ENCODE peak calls at places on chromosomes 1 and 21, in ten cellular contexts. E, R, I, L, V, O, X, T, C and B are unnamed samples. For H3K36me3, the result is how much of the 10 kb centered on the place peaks cover.

GRCh38 chr21:27683292-27683691 is 716.4 kb upstream of the ADAMTS5 start:
- DNase-seq in X (no peak), V (no peak), T (no peak), C (no peak), R (no peak), L (no peak), I (peak), O (no peak), E (no peak), B (no peak)

GRCh38 chr1:224189561-224189960 is 6.5 kb downstream of the DEGS1 start:
- DNase-seq in O (no peak), R (peak), V (no peak), L (peak), C (no peak), T (no peak), X (no peak), E (no peak), I (no peak), B (no peak)

GRCh38 chr1:177517556-177517955 is 346.8 kb downstream of the BRINP2 start:
- DNase-seq in O (no peak), C (peak), T (no peak), E (no peak), I (peak), L (no peak), V (no peak), X (no peak), R (peak), B (no peak)

GRCh38 chr1:19029191-19030085 is 73.0 kb upstream of the IFFO2 start:
- DNase-seq in T (no peak), E (no peak), V (no peak), L (no peak), X (no peak), C (no peak), I (peak), O (no peak), R (no peak), B (no peak)

GRCh38 chr1:201214461-201214860 is 23.8 kb downstream of the IGFN1 start:
- DNase-seq in O (no peak), R (no peak), V (peak), E (no peak), T (no peak), L (no peak), X (peak), I (no peak), C (no peak), B (no peak)

GRCh38 chr1:64856564-64856963 is 109.8 kb downstream of the JAK1 start:
- DNase-seq in O (no peak), X (no peak), R (no peak), L (peak), E (peak), V (no peak), I (no peak), T (peak), C (peak), B (no peak)

GRCh38 chr1:85952460-85952859 is 204.1 kb downstream of the COL24A1 start:
- DNase-seq in I (no peak), C (peak), E (no peak), L (no peak), V (no peak), R (no peak), X (no peak), O (no peak), T (no peak), B (no peak)

GRCh38 chr1:200991039-200991698 is 32.3 kb downstream of the KIF21B start:
- DNase-seq in I (no peak), O (no peak), E (no peak), C (no peak), R (no peak), X (no peak), T (no peak), L (no peak), V (no peak), B (no peak)

GRCh38 chr1:30764939-30765582 is 7.5 kb upstream of the LAPTM5 start:
- DNase-seq in X (no peak), T (no peak), V (peak), E (no peak), O (no peak), L (no peak), I (no peak), R (no peak), C (no peak), B (no peak)

GRCh38 chr1:179025125-179025974 is at the start of gene FAM20B:
- DNase-seq in I (no peak), R (peak), L (peak), O (peak), X (peak), E (peak), T (peak), V (peak), C (peak), B (peak)

GRCh38 chr1:7186382-7187120 is 401.3 kb downstream of the CAMTA1 start:
- DNase-seq in L (no peak), T (no peak), V (no peak), R (no peak), X (no peak), C (no peak), E (no peak), O (no peak), I (no peak), B (no peak)

GRCh38 chr1:55955237-55955636 is 624.1 kb downstream of the PLPP3 start:
- DNase-seq in C (peak), T (no peak), E (no peak), I (no peak), L (no peak), V (peak), X (no peak), R (peak), O (no peak), B (no peak)

GRCh38 chr1:40978886-40979240 is 633 bp upstream of the CTPS1 start:
- DNase-seq in C (no peak), X (peak), E (no peak), L (peak), R (no peak), T (no peak), O (no peak), V (no peak), I (no peak), B (no peak)

GRCh38 chr1:93079685-93080141 is 630 bp downstream of the MTF2 start:
- DNase-seq in V (no peak), C (no peak), X (peak), E (peak), T (no peak), O (no peak), L (peak), I (no peak), R (peak), B (no peak)
- H3K4me3 ChIP-seq in V (peak), C (peak), X (peak), E (peak), T (peak), O (peak), L (peak), I (peak), R (peak), B (peak)

DNA sequence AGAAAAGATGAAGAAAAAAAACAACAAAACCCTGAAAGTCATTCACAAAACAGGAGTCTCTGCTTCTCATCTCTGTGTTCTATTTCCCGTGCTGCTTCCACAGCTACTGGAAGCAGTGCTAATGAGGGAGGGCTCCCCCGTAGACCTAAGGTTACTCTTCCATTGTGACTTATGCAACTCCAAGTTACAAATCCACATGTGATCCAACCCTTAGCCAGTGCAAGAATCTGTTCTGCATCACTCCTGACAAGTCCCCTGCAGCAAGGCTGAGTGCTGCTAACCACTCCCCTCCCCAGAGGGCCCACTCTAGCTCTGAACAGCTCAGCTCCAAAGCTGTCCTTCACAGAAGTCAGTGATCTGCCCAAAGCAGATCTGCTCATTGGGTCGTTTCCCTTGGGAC is 10.3 kb downstream of the DNALI1 start:
- DNase-seq in R (no peak), X (no peak), E (no peak), I (no peak), C (no peak), V (no peak), L (peak), T (peak), O (no peak), B (no peak)
- H3K36me3 ChIP-seq in R (under half), X (under half), E (half or more), I (under half), C (under half), V (half or more), L (under half), T (under half), O (half or more), B (under half)

GRCh38 chr1:226568077-226568831 is 19.7 kb downstream of the STUM start:
- DNase-seq in R (peak), I (no peak), X (peak), T (no peak), V (peak), L (peak), C (no peak), O (no peak), E (peak), B (peak)

GRCh38 chr1:226571901-226572300 is 23.3 kb downstream of the STUM start:
- DNase-seq in X (no peak), V (no peak), I (no peak), C (no peak), E (no peak), O (no peak), R (no peak), T (no peak), L (peak), B (no peak)

GRCh38 chr1:226568975-226569741 is 20.6 kb downstream of the STUM start:
- DNase-seq in R (no peak), T (no peak), C (no peak), X (no peak), E (no peak), L (peak), V (no peak), O (no peak), I (no peak), B (no peak)

GRCh38 chr1:226572325-226572726 is 23.8 kb downstream of the STUM start:
- DNase-seq in C (no peak), V (no peak), R (no peak), O (no peak), T (no peak), L (peak), I (no peak), X (no peak), E (no peak), B (no peak)

DNA sequence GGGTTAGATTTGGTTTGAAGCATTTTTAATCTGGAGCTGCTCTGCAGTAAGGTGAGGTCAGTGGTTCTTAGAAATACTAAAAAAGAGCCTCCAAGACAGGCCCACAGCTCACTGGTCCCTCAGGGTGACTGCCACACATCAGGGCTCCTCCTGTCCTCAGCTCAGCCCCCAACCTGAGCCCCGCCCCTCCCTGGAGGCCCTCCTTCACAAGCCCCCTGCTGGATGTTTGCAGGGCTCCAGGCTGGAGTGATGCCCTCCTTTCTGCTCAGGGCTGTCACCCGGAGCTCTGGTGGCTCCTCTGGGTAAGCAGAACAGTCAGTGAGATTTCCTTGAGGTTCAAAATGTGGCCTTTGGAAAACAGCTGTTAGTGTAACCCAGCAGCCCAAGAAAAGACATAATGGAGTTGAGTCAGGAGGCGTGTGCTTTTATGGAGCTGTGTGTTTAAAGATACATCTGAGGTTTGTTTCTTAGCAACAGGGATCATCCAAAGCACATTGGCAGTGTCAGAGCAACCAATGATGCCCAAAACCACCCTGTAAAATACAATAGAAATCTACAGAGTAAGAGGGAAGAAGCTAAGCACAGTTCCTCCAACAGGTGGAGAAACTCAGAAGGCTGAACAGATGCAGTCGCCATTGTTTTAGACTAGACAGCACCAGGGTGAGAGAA is 21.4 kb downstream of the STUM start:
- DNase-seq in T (no peak), L (peak), E (peak), V (peak), X (peak), C (no peak), I (no peak), O (no peak), R (no peak), B (no peak)
- TF ChIP-seq CTCF in T (no peak), L (no peak), E (peak), V (peak), X (peak), C (no peak), I (no peak), O (no peak), R (no peak), B (no peak)

DNA sequence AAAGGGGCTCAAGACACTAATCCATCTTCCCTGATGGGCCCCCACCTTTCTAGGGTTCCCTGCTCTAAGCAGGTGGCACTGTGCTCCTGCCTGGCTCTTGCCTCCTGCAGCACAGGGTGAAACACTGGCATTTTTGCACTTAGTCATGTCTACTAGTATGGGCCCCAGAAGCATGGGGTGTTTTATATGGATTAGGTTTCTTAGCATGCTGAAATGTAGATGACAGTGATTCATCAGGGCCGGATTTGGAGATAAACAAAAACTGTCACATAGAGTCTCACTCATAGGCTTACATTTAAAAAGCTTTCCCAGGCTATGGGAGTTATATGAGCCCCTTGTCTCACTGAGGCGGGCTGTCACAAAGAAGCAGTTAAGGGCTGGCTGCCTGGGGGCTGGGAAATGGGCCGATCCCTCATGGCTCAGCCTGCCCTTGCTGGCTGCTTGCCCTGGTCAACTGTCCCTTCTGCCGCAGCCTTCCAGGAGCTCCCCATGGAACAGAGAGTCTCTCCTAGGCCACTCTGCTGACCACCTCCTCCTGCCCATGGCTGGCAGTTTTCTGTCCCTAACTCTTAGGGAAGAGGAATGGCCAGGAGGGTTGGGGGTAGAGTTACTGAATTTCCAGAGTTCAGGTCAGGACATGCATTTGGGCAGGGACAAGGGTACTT is 6.5 kb downstream of the GALNT2 start:
- DNase-seq in C (peak), O (peak), T (no peak), L (peak), X (no peak), I (no peak), V (peak), R (peak), E (no peak), B (no peak)
- H3K4me3 ChIP-seq in C (no peak), O (no peak), T (no peak), L (no peak), X (no peak), I (no peak), V (no peak), R (no peak), E (no peak), B (no peak)

GRCh38 chr1:234408757-234409156 is 35.5 kb downstream of the COA6 start:
- DNase-seq in O (no peak), L (no peak), C (no peak), V (no peak), E (no peak), T (no peak), R (no peak), I (no peak), X (no peak), B (no peak)

GRCh38 chr1:234409328-234409727 is 36.1 kb downstream of the COA6 start:
- DNase-seq in C (peak), V (no peak), L (no peak), X (no peak), T (no peak), O (no peak), R (no peak), I (no peak), E (no peak), B (no peak)

GRCh38 chr1:234412830-234413229 is 39.6 kb downstream of the COA6 start:
- DNase-seq in V (no peak), E (no peak), C (no peak), L (no peak), T (no peak), X (no peak), I (no peak), O (no peak), R (no peak), B (no peak)

GRCh38 chr1:234413975-234414374 is 40.7 kb downstream of the COA6 start:
- DNase-seq in V (no peak), R (no peak), L (no peak), X (no peak), C (no peak), I (no peak), E (no peak), T (no peak), O (no peak), B (no peak)

DNA sequence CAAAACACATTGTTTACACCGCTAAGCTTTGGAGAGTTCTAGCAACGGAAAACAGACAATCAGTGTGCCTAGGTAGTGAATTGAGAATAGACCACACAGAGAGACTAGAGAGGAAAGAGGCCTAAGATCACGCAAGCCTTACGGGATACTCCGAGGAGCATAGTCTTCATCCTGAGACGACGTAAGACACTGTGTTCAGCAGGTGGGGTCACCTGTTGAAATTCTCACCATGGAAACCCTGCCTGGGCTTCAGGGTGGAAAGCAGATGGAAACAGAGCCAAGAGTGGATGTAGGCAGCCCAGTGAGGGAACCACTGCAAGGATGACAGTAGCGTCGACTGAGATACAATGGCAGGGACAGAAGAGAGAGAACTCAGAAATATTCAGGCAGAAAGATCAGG is 40.2 kb downstream of the COA6 start:
- DNase-seq in O (no peak), E (no peak), I (no peak), R (no peak), L (no peak), V (no peak), T (no peak), X (no peak), C (no peak), B (no peak)
- H3K36me3 ChIP-seq in O (half or more), E (half or more), I (under half), R (under half), L (under half), V (under half), T (under half), X (under half), C (under half), B (under half)